ENCODE peak calls at places on chromosomes 12 and 14, in eight cellular contexts. One of them, this sample, is unnamed.

GRCh38 chr14:93056166-93056839 is 59.4 kb downstream of the ITPK1 start:
- DNase-seq in naive B cell: no peak
- DNase-seq in sigmoid colon: no peak
- DNase-seq in activated T-helper 1 cell treated with anti-CD3 and anti-CD28 coated beads, Interleukin-12 subunit alpha, Interleukin-12 subunit beta, Interleukin-2, Interleukin-4 antibody, amounts not matched to agents 30 ng/mL and 10 ng/mL and 1 ng/mL, durations not matched to agents 14 hours and 24 hours and 36 hours: no peak
- DNase-seq in NCI-H187 treated with DMSO at 0.1 percent for 48 hours: no peak
- DNase-seq in CD8-positive, alpha-beta T cell: no peak
- DNase-seq in GM23248: peak; percentile 47
- DNase-seq in left cardiac atrium: no peak
- DNase-seq in this sample: no peak

GRCh38 chr14:100453930-100454329 is 130.8 kb downstream of the SLC25A47 start:
- DNase-seq in naive B cell: no peak
- DNase-seq in sigmoid colon: no peak
- DNase-seq in activated T-helper 1 cell treated with anti-CD3 and anti-CD28 coated beads, Interleukin-12 subunit alpha, Interleukin-12 subunit beta, Interleukin-2, Interleukin-4 antibody, amounts not matched to agents 30 ng/mL and 10 ng/mL and 1 ng/mL, durations not matched to agents 14 hours and 24 hours and 36 hours: no peak
- DNase-seq in NCI-H187 treated with DMSO at 0.1 percent for 48 hours: no peak
- DNase-seq in CD8-positive, alpha-beta T cell: no peak
- DNase-seq in GM23248: no peak
- DNase-seq in left cardiac atrium: no peak
- DNase-seq in this sample: no peak

GRCh38 chr12:89247541-89247942 is 104.8 kb downstream of the DUSP6 start:
- DNase-seq in naive B cell: no peak
- DNase-seq in sigmoid colon: no peak
- DNase-seq in activated T-helper 1 cell treated with anti-CD3 and anti-CD28 coated beads, Interleukin-12 subunit alpha, Interleukin-12 subunit beta, Interleukin-2, Interleukin-4 antibody, amounts not matched to agents 30 ng/mL and 10 ng/mL and 1 ng/mL, durations not matched to agents 14 hours and 24 hours and 36 hours: no peak
- DNase-seq in NCI-H187 treated with DMSO at 0.1 percent for 48 hours: no peak
- DNase-seq in CD8-positive, alpha-beta T cell: no peak
- DNase-seq in GM23248: peak; percentile 21
- DNase-seq in left cardiac atrium: no peak
- DNase-seq in this sample: peak; percentile 38

GRCh38 chr12:116160196-116160595 is 117.3 kb downstream of the MED13L start:
- DNase-seq in naive B cell: no peak
- DNase-seq in sigmoid colon: no peak
- DNase-seq in activated T-helper 1 cell treated with anti-CD3 and anti-CD28 coated beads, Interleukin-12 subunit alpha, Interleukin-12 subunit beta, Interleukin-2, Interleukin-4 antibody, amounts not matched to agents 30 ng/mL and 10 ng/mL and 1 ng/mL, durations not matched to agents 14 hours and 24 hours and 36 hours: no peak
- DNase-seq in NCI-H187 treated with DMSO at 0.1 percent for 48 hours: no peak
- DNase-seq in CD8-positive, alpha-beta T cell: no peak
- DNase-seq in GM23248: peak; percentile 74
- DNase-seq in left cardiac atrium: no peak
- DNase-seq in this sample: no peak

GRCh38 chr12:94941440-94941862 is 62.0 kb downstream of the NDUFA12 start:
- DNase-seq in naive B cell: no peak
- DNase-seq in sigmoid colon: no peak
- DNase-seq in activated T-helper 1 cell treated with anti-CD3 and anti-CD28 coated beads, Interleukin-12 subunit alpha, Interleukin-12 subunit beta, Interleukin-2, Interleukin-4 antibody, amounts not matched to agents 30 ng/mL and 10 ng/mL and 1 ng/mL, durations not matched to agents 14 hours and 24 hours and 36 hours: peak; percentile 39
- DNase-seq in NCI-H187 treated with DMSO at 0.1 percent for 48 hours: peak; percentile 51
- DNase-seq in CD8-positive, alpha-beta T cell: no peak
- DNase-seq in GM23248: peak; percentile 98
- DNase-seq in left cardiac atrium: peak; percentile 84
- DNase-seq in this sample: peak; percentile 21

GRCh38 chr12:112839386-112839972 is 47.9 kb downstream of the RPH3A start:
- DNase-seq in naive B cell: no peak
- DNase-seq in sigmoid colon: no peak
- DNase-seq in activated T-helper 1 cell treated with anti-CD3 and anti-CD28 coated beads, Interleukin-12 subunit alpha, Interleukin-12 subunit beta, Interleukin-2, Interleukin-4 antibody, amounts not matched to agents 30 ng/mL and 10 ng/mL and 1 ng/mL, durations not matched to agents 14 hours and 24 hours and 36 hours: no peak
- DNase-seq in NCI-H187 treated with DMSO at 0.1 percent for 48 hours: no peak
- DNase-seq in CD8-positive, alpha-beta T cell: no peak
- DNase-seq in GM23248: peak; percentile 41
- DNase-seq in left cardiac atrium: no peak
- DNase-seq in this sample: no peak

GRCh38 chr12:109871678-109872314 is 8.5 kb downstream of the GLTP start:
- DNase-seq in naive B cell: no peak
- DNase-seq in sigmoid colon: no peak
- DNase-seq in activated T-helper 1 cell treated with anti-CD3 and anti-CD28 coated beads, Interleukin-12 subunit alpha, Interleukin-12 subunit beta, Interleukin-2, Interleukin-4 antibody, amounts not matched to agents 30 ng/mL and 10 ng/mL and 1 ng/mL, durations not matched to agents 14 hours and 24 hours and 36 hours: no peak
- DNase-seq in NCI-H187 treated with DMSO at 0.1 percent for 48 hours: no peak
- DNase-seq in CD8-positive, alpha-beta T cell: no peak
- DNase-seq in GM23248: peak; percentile 53
- DNase-seq in left cardiac atrium: no peak
- DNase-seq in this sample: no peak

GRCh38 chr12:103827800-103828440 is 13.1 kb downstream of the NT5DC3 start:
- DNase-seq in naive B cell: no peak
- DNase-seq in sigmoid colon: no peak
- DNase-seq in activated T-helper 1 cell treated with anti-CD3 and anti-CD28 coated beads, Interleukin-12 subunit alpha, Interleukin-12 subunit beta, Interleukin-2, Interleukin-4 antibody, amounts not matched to agents 30 ng/mL and 10 ng/mL and 1 ng/mL, durations not matched to agents 14 hours and 24 hours and 36 hours: no peak
- DNase-seq in NCI-H187 treated with DMSO at 0.1 percent for 48 hours: no peak
- DNase-seq in CD8-positive, alpha-beta T cell: no peak
- DNase-seq in GM23248: no peak
- DNase-seq in left cardiac atrium: no peak
- DNase-seq in this sample: no peak

GRCh38 chr12:12439636-12440035 is 82.8 kb downstream of the BORCS5 start:
- DNase-seq in naive B cell: no peak
- DNase-seq in sigmoid colon: no peak
- DNase-seq in activated T-helper 1 cell treated with anti-CD3 and anti-CD28 coated beads, Interleukin-12 subunit alpha, Interleukin-12 subunit beta, Interleukin-2, Interleukin-4 antibody, amounts not matched to agents 30 ng/mL and 10 ng/mL and 1 ng/mL, durations not matched to agents 14 hours and 24 hours and 36 hours: peak; percentile 49
- DNase-seq in NCI-H187 treated with DMSO at 0.1 percent for 48 hours: no peak
- DNase-seq in CD8-positive, alpha-beta T cell: no peak
- DNase-seq in GM23248: peak; percentile 37
- DNase-seq in left cardiac atrium: no peak
- DNase-seq in this sample: no peak

GRCh38 chr14:61769893-61770292 is 7.7 kb downstream of the SNAPC1 start:
- DNase-seq in naive B cell: no peak
- DNase-seq in sigmoid colon: no peak
- DNase-seq in activated T-helper 1 cell treated with anti-CD3 and anti-CD28 coated beads, Interleukin-12 subunit alpha, Interleukin-12 subunit beta, Interleukin-2, Interleukin-4 antibody, amounts not matched to agents 30 ng/mL and 10 ng/mL and 1 ng/mL, durations not matched to agents 14 hours and 24 hours and 36 hours: no peak
- DNase-seq in NCI-H187 treated with DMSO at 0.1 percent for 48 hours: no peak
- DNase-seq in CD8-positive, alpha-beta T cell: no peak
- DNase-seq in GM23248: no peak
- DNase-seq in left cardiac atrium: no peak
- DNase-seq in this sample: no peak

GRCh38 chr14:59306775-59307174 is 118.3 kb downstream of the DAAM1 start:
- DNase-seq in naive B cell: no peak
- DNase-seq in sigmoid colon: no peak
- DNase-seq in activated T-helper 1 cell treated with anti-CD3 and anti-CD28 coated beads, Interleukin-12 subunit alpha, Interleukin-12 subunit beta, Interleukin-2, Interleukin-4 antibody, amounts not matched to agents 30 ng/mL and 10 ng/mL and 1 ng/mL, durations not matched to agents 14 hours and 24 hours and 36 hours: no peak
- DNase-seq in NCI-H187 treated with DMSO at 0.1 percent for 48 hours: no peak
- DNase-seq in CD8-positive, alpha-beta T cell: no peak
- DNase-seq in GM23248: peak; percentile 72
- DNase-seq in left cardiac atrium: no peak
- DNase-seq in this sample: no peak

GRCh38 chr14:56659964-56660551 is 80.5 kb downstream of the TMEM260 start:
- DNase-seq in naive B cell: no peak
- DNase-seq in sigmoid colon: no peak
- DNase-seq in activated T-helper 1 cell treated with anti-CD3 and anti-CD28 coated beads, Interleukin-12 subunit alpha, Interleukin-12 subunit beta, Interleukin-2, Interleukin-4 antibody, amounts not matched to agents 30 ng/mL and 10 ng/mL and 1 ng/mL, durations not matched to agents 14 hours and 24 hours and 36 hours: no peak
- DNase-seq in NCI-H187 treated with DMSO at 0.1 percent for 48 hours: peak; percentile 16
- DNase-seq in CD8-positive, alpha-beta T cell: no peak
- DNase-seq in GM23248: peak; percentile 55
- DNase-seq in left cardiac atrium: no peak
- DNase-seq in this sample: peak; percentile 9

GRCh38 chr14:95679148-95679547 is 7.1 kb upstream of the TCL1B start:
- DNase-seq in naive B cell: no peak
- DNase-seq in sigmoid colon: no peak
- DNase-seq in activated T-helper 1 cell treated with anti-CD3 and anti-CD28 coated beads, Interleukin-12 subunit alpha, Interleukin-12 subunit beta, Interleukin-2, Interleukin-4 antibody, amounts not matched to agents 30 ng/mL and 10 ng/mL and 1 ng/mL, durations not matched to agents 14 hours and 24 hours and 36 hours: no peak
- DNase-seq in NCI-H187 treated with DMSO at 0.1 percent for 48 hours: peak; percentile 43
- DNase-seq in CD8-positive, alpha-beta T cell: no peak
- DNase-seq in GM23248: no peak
- DNase-seq in left cardiac atrium: no peak
- DNase-seq in this sample: no peak

GRCh38 chr14:32593290-32593942 is 264.3 kb downstream of the AKAP6 start:
- DNase-seq in naive B cell: no peak
- DNase-seq in sigmoid colon: no peak
- DNase-seq in activated T-helper 1 cell treated with anti-CD3 and anti-CD28 coated beads, Interleukin-12 subunit alpha, Interleukin-12 subunit beta, Interleukin-2, Interleukin-4 antibody, amounts not matched to agents 30 ng/mL and 10 ng/mL and 1 ng/mL, durations not matched to agents 14 hours and 24 hours and 36 hours: no peak
- DNase-seq in NCI-H187 treated with DMSO at 0.1 percent for 48 hours: no peak
- DNase-seq in CD8-positive, alpha-beta T cell: no peak
- DNase-seq in GM23248: peak; percentile 90
- DNase-seq in left cardiac atrium: no peak
- DNase-seq in this sample: no peak

GRCh38 chr14:91245029-91245428 is 525 bp upstream of the GPR68 start:
- DNase-seq in naive B cell: no peak
- DNase-seq in sigmoid colon: no peak
- DNase-seq in activated T-helper 1 cell treated with anti-CD3 and anti-CD28 coated beads, Interleukin-12 subunit alpha, Interleukin-12 subunit beta, Interleukin-2, Interleukin-4 antibody, amounts not matched to agents 30 ng/mL and 10 ng/mL and 1 ng/mL, durations not matched to agents 14 hours and 24 hours and 36 hours: peak; percentile 60
- DNase-seq in NCI-H187 treated with DMSO at 0.1 percent for 48 hours: no peak
- DNase-seq in CD8-positive, alpha-beta T cell: peak; percentile 77
- DNase-seq in GM23248: no peak
- DNase-seq in left cardiac atrium: no peak
- DNase-seq in this sample: no peak

GRCh38 chr12:130423136-130423535 is 85.4 kb downstream of the PIWIL1 start:
- DNase-seq in naive B cell: no peak
- DNase-seq in sigmoid colon: no peak
- DNase-seq in activated T-helper 1 cell treated with anti-CD3 and anti-CD28 coated beads, Interleukin-12 subunit alpha, Interleukin-12 subunit beta, Interleukin-2, Interleukin-4 antibody, amounts not matched to agents 30 ng/mL and 10 ng/mL and 1 ng/mL, durations not matched to agents 14 hours and 24 hours and 36 hours: no peak
- DNase-seq in NCI-H187 treated with DMSO at 0.1 percent for 48 hours: no peak
- DNase-seq in CD8-positive, alpha-beta T cell: peak; percentile 19
- DNase-seq in GM23248: no peak
- DNase-seq in left cardiac atrium: no peak
- DNase-seq in this sample: no peak

GRCh38 chr12:59861635-59862034 is 265.8 kb downstream of the SLC16A7 start:
- DNase-seq in naive B cell: no peak
- DNase-seq in sigmoid colon: no peak
- DNase-seq in activated T-helper 1 cell treated with anti-CD3 and anti-CD28 coated beads, Interleukin-12 subunit alpha, Interleukin-12 subunit beta, Interleukin-2, Interleukin-4 antibody, amounts not matched to agents 30 ng/mL and 10 ng/mL and 1 ng/mL, durations not matched to agents 14 hours and 24 hours and 36 hours: no peak
- DNase-seq in NCI-H187 treated with DMSO at 0.1 percent for 48 hours: no peak
- DNase-seq in CD8-positive, alpha-beta T cell: no peak
- DNase-seq in GM23248: no peak
- DNase-seq in left cardiac atrium: no peak
- DNase-seq in this sample: no peak

GRCh38 chr14:92961567-92961855 is 38.6 kb downstream of the CHGA start:
- DNase-seq in naive B cell: no peak
- DNase-seq in sigmoid colon: no peak
- DNase-seq in activated T-helper 1 cell treated with anti-CD3 and anti-CD28 coated beads, Interleukin-12 subunit alpha, Interleukin-12 subunit beta, Interleukin-2, Interleukin-4 antibody, amounts not matched to agents 30 ng/mL and 10 ng/mL and 1 ng/mL, durations not matched to agents 14 hours and 24 hours and 36 hours: no peak
- DNase-seq in NCI-H187 treated with DMSO at 0.1 percent for 48 hours: no peak
- DNase-seq in CD8-positive, alpha-beta T cell: no peak
- DNase-seq in GM23248: no peak
- DNase-seq in left cardiac atrium: no peak
- DNase-seq in this sample: no peak

GRCh38 chr12:11813422-11813813 is 163.9 kb downstream of the ETV6 start:
- DNase-seq in naive B cell: no peak
- DNase-seq in sigmoid colon: no peak
- DNase-seq in activated T-helper 1 cell treated with anti-CD3 and anti-CD28 coated beads, Interleukin-12 subunit alpha, Interleukin-12 subunit beta, Interleukin-2, Interleukin-4 antibody, amounts not matched to agents 30 ng/mL and 10 ng/mL and 1 ng/mL, durations not matched to agents 14 hours and 24 hours and 36 hours: no peak
- DNase-seq in NCI-H187 treated with DMSO at 0.1 percent for 48 hours: no peak
- DNase-seq in CD8-positive, alpha-beta T cell: no peak
- DNase-seq in GM23248: no peak
- DNase-seq in left cardiac atrium: no peak
- DNase-seq in this sample: no peak

GRCh38 chr12:6084261-6084968 is 40.1 kb downstream of the VWF start:
- DNase-seq in naive B cell: no peak
- DNase-seq in sigmoid colon: peak; percentile 83
- DNase-seq in activated T-helper 1 cell treated with anti-CD3 and anti-CD28 coated beads, Interleukin-12 subunit alpha, Interleukin-12 subunit beta, Interleukin-2, Interleukin-4 antibody, amounts not matched to agents 30 ng/mL and 10 ng/mL and 1 ng/mL, durations not matched to agents 14 hours and 24 hours and 36 hours: no peak
- DNase-seq in NCI-H187 treated with DMSO at 0.1 percent for 48 hours: no peak
- DNase-seq in CD8-positive, alpha-beta T cell: no peak
- DNase-seq in GM23248: peak; percentile 79
- DNase-seq in left cardiac atrium: no peak
- DNase-seq in this sample: peak; percentile 24

GRCh38 chr14:72644038-72644437 is 249.9 kb downstream of the DPF3 start:
- DNase-seq in naive B cell: no peak
- DNase-seq in sigmoid colon: no peak
- DNase-seq in activated T-helper 1 cell treated with anti-CD3 and anti-CD28 coated beads, Interleukin-12 subunit alpha, Interleukin-12 subunit beta, Interleukin-2, Interleukin-4 antibody, amounts not matched to agents 30 ng/mL and 10 ng/mL and 1 ng/mL, durations not matched to agents 14 hours and 24 hours and 36 hours: no peak
- DNase-seq in NCI-H187 treated with DMSO at 0.1 percent for 48 hours: no peak
- DNase-seq in CD8-positive, alpha-beta T cell: no peak
- DNase-seq in GM23248: no peak
- DNase-seq in left cardiac atrium: no peak
- DNase-seq in this sample: no peak

GRCh38 chr12:69550951-69551350 is 34.3 kb upstream of the CCT2 start:
- DNase-seq in naive B cell: no peak
- DNase-seq in sigmoid colon: no peak
- DNase-seq in activated T-helper 1 cell treated with anti-CD3 and anti-CD28 coated beads, Interleukin-12 subunit alpha, Interleukin-12 subunit beta, Interleukin-2, Interleukin-4 antibody, amounts not matched to agents 30 ng/mL and 10 ng/mL and 1 ng/mL, durations not matched to agents 14 hours and 24 hours and 36 hours: no peak
- DNase-seq in NCI-H187 treated with DMSO at 0.1 percent for 48 hours: no peak
- DNase-seq in CD8-positive, alpha-beta T cell: no peak
- DNase-seq in GM23248: no peak
- DNase-seq in left cardiac atrium: no peak
- DNase-seq in this sample: no peak

GRCh38 chr12:14058717-14059116 is 77.3 kb upstream of the GRIN2B start:
- DNase-seq in naive B cell: no peak
- DNase-seq in sigmoid colon: no peak
- DNase-seq in activated T-helper 1 cell treated with anti-CD3 and anti-CD28 coated beads, Interleukin-12 subunit alpha, Interleukin-12 subunit beta, Interleukin-2, Interleukin-4 antibody, amounts not matched to agents 30 ng/mL and 10 ng/mL and 1 ng/mL, durations not matched to agents 14 hours and 24 hours and 36 hours: no peak
- DNase-seq in NCI-H187 treated with DMSO at 0.1 percent for 48 hours: no peak
- DNase-seq in CD8-positive, alpha-beta T cell: no peak
- DNase-seq in GM23248: no peak
- DNase-seq in left cardiac atrium: no peak
- DNase-seq in this sample: no peak

GRCh38 chr14:55389330-55389729 is 22.3 kb downstream of the ATG14 start:
- DNase-seq in naive B cell: no peak
- DNase-seq in sigmoid colon: no peak
- DNase-seq in activated T-helper 1 cell treated with anti-CD3 and anti-CD28 coated beads, Interleukin-12 subunit alpha, Interleukin-12 subunit beta, Interleukin-2, Interleukin-4 antibody, amounts not matched to agents 30 ng/mL and 10 ng/mL and 1 ng/mL, durations not matched to agents 14 hours and 24 hours and 36 hours: no peak
- DNase-seq in NCI-H187 treated with DMSO at 0.1 percent for 48 hours: no peak
- DNase-seq in CD8-positive, alpha-beta T cell: no peak
- DNase-seq in GM23248: peak; percentile 76
- DNase-seq in left cardiac atrium: no peak
- DNase-seq in this sample: no peak

GRCh38 chr12:124273630-124274029 is 21.3 kb upstream of the RFLNA start:
- DNase-seq in naive B cell: no peak
- DNase-seq in sigmoid colon: no peak
- DNase-seq in activated T-helper 1 cell treated with anti-CD3 and anti-CD28 coated beads, Interleukin-12 subunit alpha, Interleukin-12 subunit beta, Interleukin-2, Interleukin-4 antibody, amounts not matched to agents 30 ng/mL and 10 ng/mL and 1 ng/mL, durations not matched to agents 14 hours and 24 hours and 36 hours: no peak
- DNase-seq in NCI-H187 treated with DMSO at 0.1 percent for 48 hours: no peak
- DNase-seq in CD8-positive, alpha-beta T cell: no peak
- DNase-seq in GM23248: peak; percentile 50
- DNase-seq in left cardiac atrium: no peak
- DNase-seq in this sample: peak; percentile 74

GRCh38 chr12:87116778-87117177 is 860.6 kb upstream of the MGAT4C start:
- DNase-seq in naive B cell: no peak
- DNase-seq in sigmoid colon: no peak
- DNase-seq in activated T-helper 1 cell treated with anti-CD3 and anti-CD28 coated beads, Interleukin-12 subunit alpha, Interleukin-12 subunit beta, Interleukin-2, Interleukin-4 antibody, amounts not matched to agents 30 ng/mL and 10 ng/mL and 1 ng/mL, durations not matched to agents 14 hours and 24 hours and 36 hours: no peak
- DNase-seq in NCI-H187 treated with DMSO at 0.1 percent for 48 hours: no peak
- DNase-seq in CD8-positive, alpha-beta T cell: no peak
- DNase-seq in GM23248: peak; percentile 25
- DNase-seq in left cardiac atrium: no peak
- DNase-seq in this sample: no peak

GRCh38 chr14:103033744-103034143 is 23.6 kb downstream of the CDC42BPB start:
- DNase-seq in naive B cell: no peak
- DNase-seq in sigmoid colon: no peak
- DNase-seq in activated T-helper 1 cell treated with anti-CD3 and anti-CD28 coated beads, Interleukin-12 subunit alpha, Interleukin-12 subunit beta, Interleukin-2, Interleukin-4 antibody, amounts not matched to agents 30 ng/mL and 10 ng/mL and 1 ng/mL, durations not matched to agents 14 hours and 24 hours and 36 hours: no peak
- DNase-seq in NCI-H187 treated with DMSO at 0.1 percent for 48 hours: no peak
- DNase-seq in CD8-positive, alpha-beta T cell: no peak
- DNase-seq in GM23248: no peak
- DNase-seq in left cardiac atrium: no peak
- DNase-seq in this sample: no peak

GRCh38 chr12:122203968-122204828 is 689 bp downstream of the B3GNT4 start:
- DNase-seq in naive B cell: no peak
- DNase-seq in sigmoid colon: no peak
- DNase-seq in activated T-helper 1 cell treated with anti-CD3 and anti-CD28 coated beads, Interleukin-12 subunit alpha, Interleukin-12 subunit beta, Interleukin-2, Interleukin-4 antibody, amounts not matched to agents 30 ng/mL and 10 ng/mL and 1 ng/mL, durations not matched to agents 14 hours and 24 hours and 36 hours: no peak
- DNase-seq in NCI-H187 treated with DMSO at 0.1 percent for 48 hours: no peak
- DNase-seq in CD8-positive, alpha-beta T cell: peak; percentile 59
- DNase-seq in GM23248: peak; percentile 14
- DNase-seq in left cardiac atrium: no peak
- DNase-seq in this sample: no peak

GRCh38 chr12:115916910-115917668 is 360.4 kb downstream of the MED13L start:
- DNase-seq in naive B cell: peak; percentile 53
- DNase-seq in sigmoid colon: peak; percentile 65
- DNase-seq in activated T-helper 1 cell treated with anti-CD3 and anti-CD28 coated beads, Interleukin-12 subunit alpha, Interleukin-12 subunit beta, Interleukin-2, Interleukin-4 antibody, amounts not matched to agents 30 ng/mL and 10 ng/mL and 1 ng/mL, durations not matched to agents 14 hours and 24 hours and 36 hours: peak; percentile 51
- DNase-seq in NCI-H187 treated with DMSO at 0.1 percent for 48 hours: peak; percentile 10
- DNase-seq in CD8-positive, alpha-beta T cell: peak; percentile 84
- DNase-seq in GM23248: peak; percentile 36
- DNase-seq in left cardiac atrium: peak; percentile 50
- DNase-seq in this sample: peak; percentile 37

GRCh38 chr12:2258035-2258434 is 205.2 kb downstream of the CACNA1C start:
- DNase-seq in naive B cell: no peak
- DNase-seq in sigmoid colon: no peak
- DNase-seq in activated T-helper 1 cell treated with anti-CD3 and anti-CD28 coated beads, Interleukin-12 subunit alpha, Interleukin-12 subunit beta, Interleukin-2, Interleukin-4 antibody, amounts not matched to agents 30 ng/mL and 10 ng/mL and 1 ng/mL, durations not matched to agents 14 hours and 24 hours and 36 hours: no peak
- DNase-seq in NCI-H187 treated with DMSO at 0.1 percent for 48 hours: no peak
- DNase-seq in CD8-positive, alpha-beta T cell: no peak
- DNase-seq in GM23248: peak; percentile 56
- DNase-seq in left cardiac atrium: no peak
- DNase-seq in this sample: no peak

GRCh38 chr12:28536088-28536487 is 345.8 kb downstream of the CCDC91 start:
- DNase-seq in naive B cell: no peak
- DNase-seq in sigmoid colon: no peak
- DNase-seq in activated T-helper 1 cell treated with anti-CD3 and anti-CD28 coated beads, Interleukin-12 subunit alpha, Interleukin-12 subunit beta, Interleukin-2, Interleukin-4 antibody, amounts not matched to agents 30 ng/mL and 10 ng/mL and 1 ng/mL, durations not matched to agents 14 hours and 24 hours and 36 hours: no peak
- DNase-seq in NCI-H187 treated with DMSO at 0.1 percent for 48 hours: no peak
- DNase-seq in CD8-positive, alpha-beta T cell: no peak
- DNase-seq in GM23248: peak; percentile 89
- DNase-seq in left cardiac atrium: no peak
- DNase-seq in this sample: no peak

GRCh38 chr14:76929927-76930326 is 98.6 kb downstream of the IRF2BPL start:
- DNase-seq in naive B cell: no peak
- DNase-seq in sigmoid colon: peak; percentile 82
- DNase-seq in activated T-helper 1 cell treated with anti-CD3 and anti-CD28 coated beads, Interleukin-12 subunit alpha, Interleukin-12 subunit beta, Interleukin-2, Interleukin-4 antibody, amounts not matched to agents 30 ng/mL and 10 ng/mL and 1 ng/mL, durations not matched to agents 14 hours and 24 hours and 36 hours: peak; percentile 64
- DNase-seq in NCI-H187 treated with DMSO at 0.1 percent for 48 hours: peak; percentile 91
- DNase-seq in CD8-positive, alpha-beta T cell: peak; percentile 74
- DNase-seq in GM23248: peak; percentile 74
- DNase-seq in left cardiac atrium: no peak
- DNase-seq in this sample: no peak

GRCh38 chr14:20177433-20177974 is 13.2 kb upstream of the OR11G2 start:
- DNase-seq in naive B cell: no peak
- DNase-seq in sigmoid colon: no peak
- DNase-seq in activated T-helper 1 cell treated with anti-CD3 and anti-CD28 coated beads, Interleukin-12 subunit alpha, Interleukin-12 subunit beta, Interleukin-2, Interleukin-4 antibody, amounts not matched to agents 30 ng/mL and 10 ng/mL and 1 ng/mL, durations not matched to agents 14 hours and 24 hours and 36 hours: no peak
- DNase-seq in NCI-H187 treated with DMSO at 0.1 percent for 48 hours: no peak
- DNase-seq in CD8-positive, alpha-beta T cell: no peak
- DNase-seq in GM23248: no peak
- DNase-seq in left cardiac atrium: no peak
- DNase-seq in this sample: no peak

GRCh38 chr14:105088812-105089745 is 23.8 kb upstream of the GPR132 start:
- DNase-seq in naive B cell: no peak
- DNase-seq in sigmoid colon: peak; percentile 66
- DNase-seq in activated T-helper 1 cell treated with anti-CD3 and anti-CD28 coated beads, Interleukin-12 subunit alpha, Interleukin-12 subunit beta, Interleukin-2, Interleukin-4 antibody, amounts not matched to agents 30 ng/mL and 10 ng/mL and 1 ng/mL, durations not matched to agents 14 hours and 24 hours and 36 hours: peak; percentile 0
- DNase-seq in NCI-H187 treated with DMSO at 0.1 percent for 48 hours: no peak
- DNase-seq in CD8-positive, alpha-beta T cell: no peak
- DNase-seq in GM23248: peak; percentile 38
- DNase-seq in left cardiac atrium: no peak
- DNase-seq in this sample: no peak

This sample was measured in SJCRH30.